ENCODE peak calls at places on chromosome 9, in four cellular contexts. One of them, this sample, is unnamed.

GRCh38 chr9:83294816-83295215 is 231.9 kb upstream of the RASEF start:
- DNase-seq in lower lobe of right lung: no peak
- DNase-seq in NCI-H774: no peak
- DNase-seq in Right ventricle myocardium superior: no peak
- DNase-seq in this sample: no peak

GRCh38 chr9:109455861-109456260 is 42.2 kb downstream of the PTPN3 start:
- DNase-seq in lower lobe of right lung: no peak
- DNase-seq in Right ventricle myocardium superior: no peak
- DNase-seq in NCI-H774: no peak
- DNase-seq in this sample: no peak

GRCh38 chr9:72309366-72310133 is 55.5 kb downstream of the ZFAND5 start:
- DNase-seq in NCI-H774: no peak
- DNase-seq in Right ventricle myocardium superior: no peak
- DNase-seq in lower lobe of right lung: no peak
- DNase-seq in this sample: no peak

GRCh38 chr9:96719538-96720315 is 58.2 kb downstream of the ZNF510 start:
- DNase-seq in NCI-H774: no peak
- DNase-seq in lower lobe of right lung: no peak
- DNase-seq in Right ventricle myocardium superior: no peak
- DNase-seq in this sample: no peak

GRCh38 chr9:124210697-124211096 is 47.1 kb upstream of the NEK6 start:
- DNase-seq in Right ventricle myocardium superior: no peak
- DNase-seq in NCI-H774: no peak
- DNase-seq in lower lobe of right lung: no peak
- DNase-seq in this sample: no peak

GRCh38 chr9:32742296-32742695 is 41.0 kb upstream of the TMEM215 start:
- DNase-seq in NCI-H774: no peak
- DNase-seq in Right ventricle myocardium superior: no peak
- DNase-seq in lower lobe of right lung: no peak
- DNase-seq in this sample: no peak

GRCh38 chr9:127519301-127520166 is 68.2 kb downstream of the LRSAM1 start:
- DNase-seq in NCI-H774: no peak
- DNase-seq in lower lobe of right lung: no peak
- DNase-seq in Right ventricle myocardium superior: no peak
- DNase-seq in this sample: peak

GRCh38 chr9:69542942-69543704 is 129.0 kb downstream of the APBA1 start:
- DNase-seq in lower lobe of right lung: no peak
- DNase-seq in NCI-H774: peak
- DNase-seq in Right ventricle myocardium superior: peak
- DNase-seq in this sample: no peak

GRCh38 chr9:123048748-123049147 is 15.3 kb downstream of the GPR21 start:
- DNase-seq in NCI-H774: no peak
- DNase-seq in lower lobe of right lung: no peak
- DNase-seq in Right ventricle myocardium superior: no peak
- DNase-seq in this sample: no peak

GRCh38 chr9:37676411-37676830 is 25.7 kb downstream of the FRMPD1 start:
- DNase-seq in Right ventricle myocardium superior: no peak
- DNase-seq in NCI-H774: peak
- DNase-seq in lower lobe of right lung: no peak
- DNase-seq in this sample: no peak

GRCh38 chr9:27154923-27155322 is 45.9 kb downstream of the TEK start:
- DNase-seq in NCI-H774: no peak
- DNase-seq in lower lobe of right lung: no peak
- DNase-seq in Right ventricle myocardium superior: no peak
- DNase-seq in this sample: no peak

GRCh38 chr9:110152704-110153374 is 55.1 kb downstream of the C9orf152 start:
- DNase-seq in NCI-H774: peak
- DNase-seq in lower lobe of right lung: no peak
- DNase-seq in Right ventricle myocardium superior: no peak
- DNase-seq in this sample: no peak

GRCh38 chr9:75148551-75148950 is 60.2 kb downstream of the OSTF1 start:
- DNase-seq in NCI-H774: no peak
- DNase-seq in lower lobe of right lung: no peak
- DNase-seq in Right ventricle myocardium superior: no peak
- DNase-seq in this sample: no peak

GRCh38 chr9:77841739-77842386 is 189.7 kb downstream of the GNAQ start:
- DNase-seq in NCI-H774: no peak
- DNase-seq in Right ventricle myocardium superior: no peak
- DNase-seq in lower lobe of right lung: no peak
- DNase-seq in this sample: no peak

GRCh38 chr9:135239769-135240141 is 152.3 kb downstream of the OLFM1 start:
- DNase-seq in Right ventricle myocardium superior: no peak
- DNase-seq in NCI-H774: no peak
- DNase-seq in lower lobe of right lung: no peak
- DNase-seq in this sample: no peak

GRCh38 chr9:127966416-127967150 is 14.2 kb downstream of the EEIG1 start:
- DNase-seq in NCI-H774: no peak
- DNase-seq in Right ventricle myocardium superior: no peak
- DNase-seq in lower lobe of right lung: no peak
- DNase-seq in this sample: no peak

GRCh38 chr9:129336601-129337286 is 158.7 kb upstream of the IER5L start:
- DNase-seq in lower lobe of right lung: peak
- DNase-seq in Right ventricle myocardium superior: no peak
- DNase-seq in NCI-H774: no peak
- DNase-seq in this sample: no peak

GRCh38 chr9:761155-761792 is 80.2 kb upstream of the DMRT1 start:
- DNase-seq in NCI-H774: no peak
- DNase-seq in lower lobe of right lung: no peak
- DNase-seq in Right ventricle myocardium superior: no peak
- DNase-seq in this sample: no peak

GRCh38 chr9:17589771-17590170 is 10.9 kb downstream of the SH3GL2 start:
- DNase-seq in lower lobe of right lung: no peak
- DNase-seq in NCI-H774: no peak
- DNase-seq in Right ventricle myocardium superior: no peak
- DNase-seq in this sample: no peak

GRCh38 chr9:93031629-93032431 is 26.7 kb upstream of the SUSD3 start:
- DNase-seq in NCI-H774: no peak
- DNase-seq in Right ventricle myocardium superior: no peak
- DNase-seq in lower lobe of right lung: no peak
- DNase-seq in this sample: no peak

GRCh38 chr9:37408933-37409710 is 13.4 kb upstream of the GRHPR start:
- DNase-seq in lower lobe of right lung: no peak
- DNase-seq in NCI-H774: no peak
- DNase-seq in Right ventricle myocardium superior: no peak
- DNase-seq in this sample: no peak

GRCh38 chr9:136936645-136937170 is 7.8 kb downstream of the FBXW5 start:
- DNase-seq in Right ventricle myocardium superior: no peak
- DNase-seq in NCI-H774: no peak
- DNase-seq in lower lobe of right lung: no peak
- DNase-seq in this sample: no peak

GRCh38 chr9:133492061-133493021 is 13.4 kb upstream of the SLC2A6 start:
- DNase-seq in lower lobe of right lung: peak
- DNase-seq in NCI-H774: no peak
- DNase-seq in Right ventricle myocardium superior: peak
- DNase-seq in this sample: no peak

GRCh38 chr9:129012893-129013448 is 15.2 kb downstream of the SH3GLB2 start:
- DNase-seq in lower lobe of right lung: no peak
- DNase-seq in Right ventricle myocardium superior: no peak
- DNase-seq in NCI-H774: no peak
- DNase-seq in this sample: no peak

This sample was measured in right lobe of liver.